ENCODE peak calls at places on chromosomes 2 and 18, in nine cellular contexts. H is activated naive CD4-positive, alpha-beta T cell; Q is stimulated activated CD8-positive, alpha-beta memory T cell treated with anti-CD3 and anti-CD28 coated beads, Interleukin-15, amount 100 ng/mL, for 48 hours; A is NCI-H1694; B is cardiac septum; M is caudate nucleus; Y is G401; U is activated T-helper 1 cell treated with anti-CD3 and anti-CD28 coated beads, Interleukin-12 subunit alpha, Interleukin-12 subunit beta, Interleukin-2, Interleukin-4 antibody, amounts not matched to agents 30 ng/mL and 10 ng/mL and 1 ng/mL, durations not matched to agents 14 hours and 24 hours and 36 hours; R is left lung. P is an unnamed sample.

GRCh38 chr18:61362511-61362910 is 29.3 kb downstream of the CDH20 start:
- DNase-seq in H (no peak), Q (no peak), A (no peak), B (no peak), M (no peak), Y (no peak), U (no peak), R (no peak), P (no peak)

GRCh38 chr2:96205238-96205637 is 3.4 kb downstream of the STARD7 start:
- DNase-seq in H (no peak), Q (no peak), A (no peak), B (no peak), M (no peak), Y (peak; percentile 30), U (no peak), R (no peak), P (no peak)

GRCh38 chr18:49021433-49022129 is 70.8 kb upstream of the SMAD7 start:
- DNase-seq in H (no peak), Q (peak; percentile 43), A (peak; percentile 12), B (peak; percentile 85), M (no peak), Y (peak; percentile 48), U (peak; percentile 28), R (peak; percentile 84), P (no peak)

GRCh38 chr2:159468257-159468656 is 148.1 kb downstream of the BAZ2B start:
- DNase-seq in H (no peak), Q (no peak), A (no peak), B (no peak), M (no peak), Y (no peak), U (no peak), R (no peak), P (no peak)

GRCh38 chr2:172052000-172052983 is 33.0 kb upstream of the DLX1 start:
- DNase-seq in H (no peak), Q (no peak), A (no peak), B (no peak), M (no peak), Y (peak; percentile 50), U (no peak), R (no peak), P (no peak)

GRCh38 chr18:54357660-54358494 is at the start of the genes C18orf54 and STARD6:
- DNase-seq in H (peak; percentile 61), Q (peak; percentile 87), A (peak; percentile 59), B (peak; percentile 94), M (peak; percentile 65), Y (peak; percentile 85), U (peak; percentile 93), R (peak; percentile 90), P (peak; percentile 94)

GRCh38 chr18:8684577-8684976 is 20.8 kb upstream of the MTCL1 start:
- DNase-seq in H (no peak), Q (no peak), A (no peak), B (no peak), M (no peak), Y (no peak), U (no peak), R (no peak), P (no peak)

GRCh38 chr2:94874277-94874997 is 3.2 kb downstream of the TEKT4 start:
- DNase-seq in H (peak; percentile 34), Q (peak; percentile 43), A (peak; percentile 3), B (no peak), M (no peak), Y (peak; percentile 1), U (peak; percentile 56), R (no peak), P (no peak)

GRCh38 chr2:170155723-170156253 is 22.2 kb upstream of the MYO3B start:
- DNase-seq in H (no peak), Q (no peak), A (no peak), B (no peak), M (no peak), Y (no peak), U (no peak), R (no peak), P (no peak)

GRCh38 chr2:30310955-30311354 is 79.6 kb downstream of the LBH start:
- DNase-seq in H (no peak), Q (no peak), A (no peak), B (no peak), M (no peak), Y (no peak), U (no peak), R (no peak), P (no peak)

GRCh38 chr2:105184420-105184819 is 57.1 kb upstream of the GPR45 start:
- DNase-seq in H (no peak), Q (no peak), A (no peak), B (no peak), M (no peak), Y (no peak), U (no peak), R (no peak), P (no peak)

GRCh38 chr2:235793163-235793752 is 299.4 kb downstream of the AGAP1 start:
- DNase-seq in H (no peak), Q (no peak), A (no peak), B (no peak), M (no peak), Y (peak; percentile 64), U (no peak), R (no peak), P (no peak)

GRCh38 chr2:227766361-227766883 is 20.7 kb downstream of the SCYGR8 start:
- DNase-seq in H (peak; percentile 21), Q (peak; percentile 21), A (peak; percentile 43), B (peak; percentile 82), M (peak; percentile 42), Y (peak; percentile 72), U (peak; percentile 25), R (peak; percentile 66), P (peak; percentile 82)

GRCh38 chr2:1609706-1610485 is 134.4 kb downstream of the PXDN start:
- DNase-seq in H (no peak), Q (no peak), A (no peak), B (peak; percentile 49), M (no peak), Y (no peak), U (no peak), R (no peak), P (peak; percentile 30)

GRCh38 chr2:220446106-220446712 is 818.8 kb downstream of the SLC4A3 start:
- DNase-seq in H (no peak), Q (no peak), A (no peak), B (no peak), M (no peak), Y (no peak), U (no peak), R (no peak), P (no peak)

GRCh38 chr2:181949047-181949446 is 36.6 kb upstream of the PPP1R1C start:
- DNase-seq in H (no peak), Q (no peak), A (no peak), B (no peak), M (no peak), Y (no peak), U (no peak), R (no peak), P (no peak)

GRCh38 chr2:230751062-230751461 is 38.4 kb downstream of the CAB39 start:
- DNase-seq in H (no peak), Q (no peak), A (no peak), B (no peak), M (no peak), Y (no peak), U (peak; percentile 12), R (no peak), P (no peak)

GRCh38 chr2:72113847-72114692 is 33.6 kb downstream of the CYP26B1 start:
- DNase-seq in H (no peak), Q (no peak), A (no peak), B (peak; percentile 57), M (no peak), Y (no peak), U (no peak), R (no peak), P (no peak)

GRCh38 chr2:112644933-112645395 is 775 bp upstream of the SLC20A1 start:
- DNase-seq in H (no peak), Q (no peak), A (no peak), B (no peak), M (peak; percentile 72), Y (peak; percentile 82), U (no peak), R (no peak), P (no peak)

GRCh38 chr18:62663731-62664336 is 51.5 kb upstream of the PHLPP1 start:
- DNase-seq in H (no peak), Q (no peak), A (no peak), B (no peak), M (no peak), Y (no peak), U (no peak), R (no peak), P (no peak)

GRCh38 chr2:145022671-145023330 is 502.9 kb upstream of the ZEB2 start:
- DNase-seq in H (no peak), Q (no peak), A (no peak), B (no peak), M (no peak), Y (no peak), U (no peak), R (no peak), P (no peak)

GRCh38 chr2:234425923-234426603 is 70.8 kb downstream of the ARL4C start:
- DNase-seq in H (no peak), Q (no peak), A (no peak), B (no peak), M (no peak), Y (no peak), U (peak; percentile 75), R (no peak), P (no peak)

GRCh38 chr2:69601179-69601612 is 42.3 kb downstream of the AAK1 start:
- DNase-seq in H (no peak), Q (no peak), A (no peak), B (no peak), M (no peak), Y (no peak), U (no peak), R (no peak), P (no peak)

GRCh38 chr2:172599917-172600316 is 44.0 kb downstream of the PDK1 start:
- DNase-seq in H (no peak), Q (no peak), A (no peak), B (no peak), M (no peak), Y (no peak), U (no peak), R (no peak), P (no peak)

GRCh38 chr2:65620026-65620425 is 187.6 kb upstream of the SPRED2 start:
- DNase-seq in H (no peak), Q (no peak), A (no peak), B (no peak), M (no peak), Y (no peak), U (no peak), R (no peak), P (no peak)

GRCh38 chr2:70745276-70745675 is 22.7 kb downstream of the ADD2 start:
- DNase-seq in H (no peak), Q (no peak), A (no peak), B (no peak), M (no peak), Y (no peak), U (no peak), R (no peak), P (no peak)

GRCh38 chr2:237435844-237436590 is 22.1 kb upstream of the COL6A3 start:
- DNase-seq in H (no peak), Q (no peak), A (no peak), B (no peak), M (no peak), Y (no peak), U (no peak), R (no peak), P (peak; percentile 87)

GRCh38 chr18:11149441-11150270 is at the start of gene PIEZO2:
- DNase-seq in H (no peak), Q (no peak), A (no peak), B (no peak), M (peak; percentile 50), Y (no peak), U (no peak), R (peak; percentile 69), P (peak; percentile 80)